ENCODE peak calls at places on chromosomes 7 and 10, in four cellular contexts. X is body of pancreas, A is DND-41, F is kidney. N is an unnamed sample.

GRCh38 chr7:74101061-74101681 is 17.6 kb downstream of the LIMK1 start:
- DNase-seq in F (no peak), A (no peak), X (no peak), N (peak; percentile 84)

GRCh38 chr7:85191383-85191782 is 4.5 kb upstream of the SEMA3D start:
- DNase-seq in A (no peak), X (no peak), F (no peak), N (no peak)

GRCh38 chr7:22997871-22998515 is 15.9 kb downstream of the HYCC1 start:
- DNase-seq in F (no peak), A (no peak), X (no peak), N (no peak)

GRCh38 chr7:2006231-2006771 is 226.4 kb downstream of the MAD1L1 start:
- DNase-seq in A (no peak), X (peak; percentile 8), F (peak; percentile 49), N (no peak)

GRCh38 chr10:55989188-55989587 is 371.9 kb downstream of the ZWINT start:
- DNase-seq in X (no peak), F (no peak), A (no peak), N (no peak)

GRCh38 chr7:93036807-93037206 is 81.0 kb downstream of the SAMD9 start:
- DNase-seq in A (no peak), F (no peak), X (no peak), N (peak; percentile 88)

GRCh38 chr10:102347236-102347828 is 48.2 kb upstream of the NFKB2 start:
- DNase-seq in A (no peak), F (peak; percentile 77), X (peak; percentile 46), N (peak; percentile 14)

GRCh38 chr10:28922127-28922526 is 244.8 kb downstream of the BAMBI start:
- DNase-seq in X (no peak), F (no peak), A (no peak), N (no peak)

GRCh38 chr7:97004931-97005763 is at the start of gene DLX6:
- DNase-seq in A (no peak), X (no peak), F (peak; percentile 74), N (peak; percentile 37)

GRCh38 chr7:105365541-105366534 is 22.9 kb downstream of the SRPK2 start:
- DNase-seq in F (no peak), X (no peak), A (no peak), N (no peak)

DNA sequence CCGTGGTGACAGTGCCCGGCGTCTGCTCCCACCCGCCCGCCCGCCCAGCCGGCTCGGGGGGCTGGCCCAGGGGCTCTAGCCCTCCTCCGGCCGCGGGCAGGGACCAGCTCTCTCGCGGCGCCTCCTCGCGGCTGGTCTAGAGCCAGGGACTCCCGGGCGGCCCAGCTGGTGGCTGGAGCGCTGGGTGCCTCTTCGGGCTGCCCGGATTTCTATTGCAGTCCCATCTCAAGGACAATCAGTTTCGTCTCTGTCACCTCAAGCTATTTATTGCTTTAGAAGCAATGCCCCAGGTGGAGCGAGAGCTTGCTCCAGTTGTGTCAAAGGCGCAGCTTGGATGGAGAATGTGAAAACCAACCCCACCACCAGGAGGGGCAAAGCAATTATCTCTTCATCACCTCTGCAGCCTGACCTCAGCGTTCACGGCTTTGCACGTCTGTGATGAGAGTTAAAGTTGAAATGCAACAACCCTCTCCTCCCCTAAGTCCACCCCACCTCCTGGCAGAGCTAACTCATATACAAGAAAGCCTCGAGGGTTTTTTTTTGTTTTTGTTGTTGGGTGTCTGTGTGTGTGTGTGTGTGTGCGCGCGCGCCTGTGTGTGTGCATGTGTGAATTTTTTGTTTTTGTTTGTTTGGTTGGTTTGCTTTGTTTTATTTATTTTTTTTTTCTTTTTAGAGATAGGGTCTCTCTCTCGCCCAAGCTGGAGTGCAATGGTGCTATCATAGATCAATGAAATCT is at the start of gene ITGA8:
- DNase-seq in X (no peak), F (peak; percentile 85), A (no peak), N (peak; percentile 6)
- H3K4me3 ChIP-seq in X (no peak within 1 kb of the TSS), F (peak within 1 kb of the TSS; percentile 70), A (no peak within 1 kb of the TSS), N (no peak within 1 kb of the TSS)

GRCh38 chr10:115436999-115437398 is 343.8 kb downstream of the ATRNL1 start:
- DNase-seq in X (no peak), F (no peak), A (no peak), N (no peak)

GRCh38 chr10:115427611-115428010 is 334.4 kb downstream of the ATRNL1 start:
- DNase-seq in A (no peak), X (no peak), F (no peak), N (no peak)

GRCh38 chr10:115432188-115432819 is 339.1 kb downstream of the ATRNL1 start:
- DNase-seq in A (no peak), F (no peak), X (no peak), N (peak; percentile 7)
- TF ChIP-seq CTCF in A (peak; percentile 30), F (no peak), X (peak; percentile 29), N (peak; percentile 18)

DNA sequence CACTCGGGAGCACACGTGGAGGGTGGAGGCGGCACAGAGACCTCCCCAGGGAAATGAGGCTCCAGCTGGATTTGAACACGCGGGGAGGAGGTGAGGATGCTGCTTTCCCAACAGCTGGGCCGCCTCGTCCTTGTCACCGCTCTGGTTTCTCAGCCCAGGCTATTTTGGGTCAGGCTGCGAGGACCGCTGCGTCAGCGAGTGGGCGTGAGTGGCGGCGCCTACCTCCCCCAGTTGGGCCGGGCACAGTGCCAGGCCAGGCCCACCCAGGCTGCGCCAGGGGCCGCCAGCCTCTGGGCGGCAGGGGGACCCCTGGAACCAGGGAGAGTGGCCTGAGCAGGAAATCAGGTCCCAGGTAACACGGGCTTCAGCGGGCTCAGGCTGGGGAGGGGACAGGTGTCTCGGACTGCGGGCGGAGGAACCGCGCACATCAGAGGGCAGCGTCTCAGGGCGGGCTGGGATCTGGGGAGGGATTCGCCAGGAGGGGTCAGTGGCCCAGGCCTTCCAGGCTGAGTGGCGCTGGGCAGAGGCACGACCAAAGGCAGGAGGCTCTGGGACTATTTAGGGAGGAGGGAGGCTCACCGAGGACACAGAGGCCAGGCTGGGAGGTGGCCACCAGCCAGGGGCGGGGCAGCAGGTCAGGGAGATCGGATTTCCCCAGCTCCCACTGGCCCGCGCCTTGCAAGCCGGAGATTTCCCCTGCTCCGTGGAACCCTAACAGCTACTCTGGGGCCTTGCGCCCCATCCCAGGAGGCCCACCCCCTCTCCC is 125.2 kb upstream of the RET start:
- DNase-seq in A (no peak), F (peak; percentile 88), X (peak; percentile 64), N (no peak)
- H3K4me3 ChIP-seq in A (no peak overlapping the region), F (no peak overlapping the region), X (no peak overlapping the region), N (no peak overlapping the region)

GRCh38 chr7:461118-461452 is 58.6 kb downstream of the PDGFA start:
- DNase-seq in A (no peak), X (no peak), F (peak; percentile 44), N (no peak)

GRCh38 chr7:459584-460373 is 59.9 kb downstream of the PDGFA start:
- DNase-seq in A (no peak), F (no peak), X (no peak), N (no peak)

GRCh38 chr7:457814-458510 is 61.7 kb downstream of the PDGFA start:
- DNase-seq in X (no peak), F (peak; percentile 64), A (no peak), N (no peak)

GRCh38 chr7:460374-461117 is 59.1 kb downstream of the PDGFA start:
- DNase-seq in A (no peak), X (peak; percentile 39), F (peak; percentile 86), N (no peak)

DNA sequence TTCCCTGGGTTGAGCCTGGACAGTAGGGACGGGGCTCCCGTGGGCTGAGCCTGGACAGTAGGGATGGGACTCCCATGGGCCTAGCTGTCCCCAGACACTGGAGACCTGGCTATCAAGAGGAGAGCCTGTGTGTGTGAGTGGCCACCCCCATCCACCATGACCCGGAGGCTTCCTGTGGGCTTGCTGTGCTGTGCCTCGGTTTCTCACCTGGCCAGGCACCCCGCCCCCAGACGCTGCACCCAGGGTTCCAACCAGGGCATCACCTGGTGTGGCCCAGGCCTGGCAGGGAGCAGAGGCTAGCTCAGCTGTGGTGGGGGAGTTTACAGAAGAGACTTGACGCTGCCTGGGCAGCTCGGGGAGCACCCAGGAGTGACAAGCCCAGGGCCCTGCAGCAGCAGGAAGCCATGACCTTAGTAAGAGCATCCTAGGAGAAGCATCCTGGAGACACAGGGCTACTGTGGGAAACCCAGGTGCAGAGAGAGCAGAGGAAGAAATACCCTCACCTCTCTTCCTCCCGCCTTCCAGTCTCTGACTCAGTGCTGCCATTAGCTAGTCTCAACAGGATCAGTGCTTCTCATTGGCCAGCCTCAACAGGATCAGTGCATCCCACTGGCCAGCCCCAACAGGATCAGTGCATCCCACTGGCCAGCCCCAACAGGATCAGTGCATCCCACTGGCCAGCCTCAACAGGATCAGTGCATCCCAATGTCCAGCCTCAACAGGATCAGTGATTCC is 61.0 kb downstream of the PDGFA start:
- DNase-seq in A (no peak), X (no peak), F (peak; percentile 57), N (no peak)
- TF ChIP-seq CTCF in A (no peak), X (no peak), F (no peak), N (no peak)

N was measured in GM12865.